ENCODE peak calls at places on chromosome 3, in nine cellular contexts. C, G, W, Y, K, F, Z, M and D are unnamed samples.

GRCh38 chr3:114451051-114451451 is 157.2 kb downstream of the TIGIT start:
- DNase-seq in C (no peak), G (no peak), W (no peak), Y (no peak), K (no peak), F (no peak), Z (peak), M (no peak), D (no peak)

GRCh38 chr3:6326760-6327159 is 534.2 kb upstream of the GRM7 start:
- DNase-seq in C (no peak), G (no peak), W (no peak), Y (no peak), K (no peak), F (no peak), Z (no peak), M (no peak), D (no peak)

GRCh38 chr3:73808862-73809509 is 184.2 kb upstream of the PDZRN3 start:
- DNase-seq in C (no peak), G (no peak), W (no peak), Y (no peak), K (no peak), F (peak), Z (no peak), M (no peak), D (no peak)

GRCh38 chr3:170741756-170742530 is 128.1 kb downstream of the RPL22L1 start:
- DNase-seq in C (no peak), G (no peak), W (no peak), Y (no peak), K (no peak), F (no peak), Z (no peak), M (no peak), D (no peak)

GRCh38 chr3:27385504-27385903 is 16.3 kb upstream of the NEK10 start:
- DNase-seq in C (no peak), G (no peak), W (no peak), Y (no peak), K (no peak), F (no peak), Z (no peak), M (no peak), D (no peak)

GRCh38 chr3:118231578-118231977 is 803.1 kb downstream of the IGSF11 start:
- DNase-seq in C (no peak), G (no peak), W (no peak), Y (no peak), K (no peak), F (no peak), Z (no peak), M (no peak), D (no peak)

GRCh38 chr3:153078826-153079225 is 83.2 kb upstream of the RAP2B start:
- DNase-seq in C (no peak), G (no peak), W (no peak), Y (no peak), K (no peak), F (no peak), Z (no peak), M (no peak), D (no peak)

GRCh38 chr3:49869525-49870126 is at the start of gene CAMKV:
- DNase-seq in C (no peak), G (peak), W (peak), Y (no peak), K (no peak), F (no peak), Z (no peak), M (peak), D (peak)

GRCh38 chr3:193773266-193774183 is 180.5 kb downstream of the OPA1 start:
- DNase-seq in C (no peak), G (no peak), W (no peak), Y (no peak), K (no peak), F (no peak), Z (peak), M (no peak), D (no peak)

GRCh38 chr3:125684199-125684598 is 88.9 kb upstream of the OSBPL11 start:
- DNase-seq in C (no peak), G (peak), W (peak), Y (peak), K (no peak), F (peak), Z (peak), M (no peak), D (peak)

GRCh38 chr3:65422154-65422553 is 616.6 kb downstream of the MAGI1 start:
- DNase-seq in C (no peak), G (no peak), W (no peak), Y (no peak), K (no peak), F (no peak), Z (no peak), M (no peak), D (no peak)

GRCh38 chr3:38555149-38555840 is 59.2 kb downstream of the EXOG start:
- DNase-seq in C (no peak), G (no peak), W (no peak), Y (no peak), K (no peak), F (no peak), Z (no peak), M (no peak), D (no peak)
- TF ChIP-seq CTCF in C (no peak), G (no peak), W (no peak), Y (no peak), K (no peak), F (no peak), Z (no peak), M (no peak), D (no peak)

GRCh38 chr3:10286596-10287295 is 6.0 kb downstream of the GHRL start:
- DNase-seq in C (peak), G (no peak), W (no peak), Y (peak), K (no peak), F (no peak), Z (peak), M (no peak), D (no peak)
- TF ChIP-seq CTCF in C (peak), G (no peak), W (no peak), Y (peak), K (no peak), F (peak), Z (no peak), M (no peak), D (no peak)

GRCh38 chr3:109018828-109019227 is 65.1 kb upstream of the GUCA1C start:
- DNase-seq in C (no peak), G (no peak), W (peak), Y (peak), K (no peak), F (no peak), Z (no peak), M (no peak), D (no peak)
- TF ChIP-seq CTCF in C (no peak), G (no peak), W (peak), Y (no peak), K (no peak), F (no peak), Z (no peak), M (no peak), D (no peak)

GRCh38 chr3:111080357-111080937 is 8.8 kb downstream of the NECTIN3 start:
- DNase-seq in C (peak), G (no peak), W (no peak), Y (peak), K (no peak), F (no peak), Z (peak), M (no peak), D (no peak)
- TF ChIP-seq CTCF in C (peak), G (peak), W (peak), Y (peak), K (no peak), F (peak), Z (peak), M (no peak), D (peak)

GRCh38 chr3:9173445-9173844 is 76.0 kb downstream of the SRGAP3 start:
- DNase-seq in C (no peak), G (no peak), W (no peak), Y (no peak), K (no peak), F (no peak), Z (no peak), M (no peak), D (no peak)

GRCh38 chr3:9170851-9171160 is 78.6 kb downstream of the SRGAP3 start:
- DNase-seq in C (no peak), G (no peak), W (no peak), Y (no peak), K (no peak), F (no peak), Z (no peak), M (no peak), D (no peak)

GRCh38 chr3:9175421-9175820 is 74.0 kb downstream of the SRGAP3 start:
- DNase-seq in C (peak), G (no peak), W (no peak), Y (no peak), K (no peak), F (peak), Z (no peak), M (no peak), D (no peak)

GRCh38 chr3:9169951-9170850 is 79.2 kb downstream of the SRGAP3 start:
- DNase-seq in C (no peak), G (no peak), W (no peak), Y (no peak), K (no peak), F (no peak), Z (no peak), M (no peak), D (no peak)

DNA sequence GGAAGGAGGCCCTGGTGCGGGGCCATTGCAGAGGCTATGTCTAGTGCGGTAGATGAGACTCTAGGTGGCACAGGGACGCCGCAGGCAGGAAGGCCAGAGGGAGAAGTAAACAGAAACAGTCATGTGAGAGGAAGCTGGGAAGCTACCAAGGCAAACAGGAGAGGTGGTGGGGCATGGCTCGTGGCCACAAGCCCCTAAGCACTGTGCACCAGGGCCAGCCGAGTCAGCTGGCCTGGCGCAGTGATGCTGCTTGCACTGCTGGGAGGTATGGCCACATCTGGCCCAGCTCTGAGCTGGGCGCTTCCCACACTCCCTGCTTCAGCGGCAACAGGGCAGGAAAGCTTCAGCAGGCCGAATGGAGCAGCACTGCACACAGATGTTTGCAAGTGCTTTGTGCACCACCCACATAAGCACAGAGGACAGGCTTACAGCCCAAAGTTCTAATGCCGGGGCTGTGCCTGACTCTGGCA is 76.6 kb downstream of the SRGAP3 start:
- DNase-seq in C (no peak), G (no peak), W (no peak), Y (no peak), K (no peak), F (peak), Z (no peak), M (no peak), D (no peak)
- TF ChIP-seq CTCF in C (no peak), G (no peak), W (no peak), Y (no peak), K (no peak), F (no peak), Z (no peak), M (no peak), D (no peak)